ENCODE peak calls at places on chromosomes 2 and 18, in eight cellular contexts. One of them, this sample, is unnamed. For H3K4me1, the result is how much of the 10 kb centered on the place peaks cover.

GRCh38 chr2:166092889-166093288 is 34.9 kb downstream of the SCN1A start:
- DNase-seq in heart right ventricle: no peak
- DNase-seq in iPS DF 6.9: no peak
- DNase-seq in fibroblast of lung: peak
- DNase-seq in PC-3: no peak
- DNase-seq in thoracic aorta: no peak
- DNase-seq in K562: no peak
- DNase-seq in left lung: no peak
- DNase-seq in this sample: no peak

GRCh38 chr2:127840893-127841292 is 17.1 kb downstream of the POLR2D start:
- DNase-seq in thoracic aorta: no peak
- DNase-seq in fibroblast of lung: no peak
- DNase-seq in left lung: no peak
- DNase-seq in heart right ventricle: no peak
- DNase-seq in K562: no peak
- DNase-seq in PC-3: no peak
- DNase-seq in iPS DF 6.9: no peak
- DNase-seq in this sample: no peak

GRCh38 chr2:225366731-225367130 is 32.8 kb upstream of the NYAP2 start:
- DNase-seq in heart right ventricle: no peak
- DNase-seq in fibroblast of lung: no peak
- DNase-seq in PC-3: no peak
- DNase-seq in K562: no peak
- DNase-seq in iPS DF 6.9: no peak
- DNase-seq in thoracic aorta: no peak
- DNase-seq in left lung: no peak
- DNase-seq in this sample: no peak

GRCh38 chr18:74508821-74509225 is 12.7 kb downstream of the CNDP2 start:
- DNase-seq in iPS DF 6.9: no peak
- DNase-seq in fibroblast of lung: no peak
- DNase-seq in thoracic aorta: no peak
- DNase-seq in K562: peak
- DNase-seq in PC-3: no peak
- DNase-seq in heart right ventricle: no peak
- DNase-seq in left lung: no peak
- DNase-seq in this sample: no peak

GRCh38 chr2:86016581-86016980 is 89.1 kb downstream of the POLR1A start:
- DNase-seq in heart right ventricle: no peak
- DNase-seq in thoracic aorta: no peak
- DNase-seq in K562: no peak
- DNase-seq in iPS DF 6.9: no peak
- DNase-seq in left lung: no peak
- DNase-seq in fibroblast of lung: no peak
- DNase-seq in PC-3: no peak
- DNase-seq in this sample: no peak

GRCh38 chr2:97936199-97936598 is 59.5 kb downstream of the TMEM131 start:
- DNase-seq in iPS DF 6.9: no peak
- DNase-seq in left lung: no peak
- DNase-seq in PC-3: peak
- DNase-seq in fibroblast of lung: no peak
- DNase-seq in K562: no peak
- DNase-seq in thoracic aorta: no peak
- DNase-seq in heart right ventricle: no peak
- DNase-seq in this sample: no peak

GRCh38 chr2:197556456-197556855 is 40.6 kb downstream of the MOB4 start:
- DNase-seq in iPS DF 6.9: no peak
- DNase-seq in left lung: no peak
- DNase-seq in fibroblast of lung: peak
- DNase-seq in PC-3: no peak
- DNase-seq in heart right ventricle: no peak
- DNase-seq in K562: no peak
- DNase-seq in thoracic aorta: no peak
- DNase-seq in this sample: no peak

GRCh38 chr2:227862741-227863588 is 8.5 kb upstream of the DAW1 start:
- DNase-seq in K562: no peak
- DNase-seq in thoracic aorta: no peak
- DNase-seq in left lung: no peak
- DNase-seq in fibroblast of lung: peak
- DNase-seq in iPS DF 6.9: no peak
- DNase-seq in heart right ventricle: no peak
- DNase-seq in PC-3: peak
- DNase-seq in this sample: no peak

GRCh38 chr2:236965021-236965840 is 120.5 kb upstream of the COPS8 start:
- DNase-seq in PC-3: no peak
- DNase-seq in heart right ventricle: no peak
- DNase-seq in K562: no peak
- DNase-seq in fibroblast of lung: no peak
- DNase-seq in iPS DF 6.9: no peak
- DNase-seq in thoracic aorta: no peak
- DNase-seq in left lung: no peak
- DNase-seq in this sample: no peak

GRCh38 chr2:16621348-16621747 is 44.3 kb downstream of the CYRIA start:
- DNase-seq in PC-3: no peak
- DNase-seq in iPS DF 6.9: no peak
- DNase-seq in thoracic aorta: no peak
- DNase-seq in fibroblast of lung: peak
- DNase-seq in K562: no peak
- DNase-seq in heart right ventricle: no peak
- DNase-seq in left lung: no peak
- DNase-seq in this sample: no peak

GRCh38 chr2:16623564-16624418 is 41.8 kb downstream of the CYRIA start:
- DNase-seq in thoracic aorta: no peak
- DNase-seq in fibroblast of lung: no peak
- DNase-seq in left lung: no peak
- DNase-seq in heart right ventricle: no peak
- DNase-seq in PC-3: no peak
- DNase-seq in K562: no peak
- DNase-seq in iPS DF 6.9: no peak
- DNase-seq in this sample: no peak

GRCh38 chr2:16622399-16622968 is 43.1 kb downstream of the CYRIA start:
- DNase-seq in left lung: no peak
- DNase-seq in K562: no peak
- DNase-seq in fibroblast of lung: no peak
- DNase-seq in PC-3: no peak
- DNase-seq in heart right ventricle: no peak
- DNase-seq in iPS DF 6.9: no peak
- DNase-seq in thoracic aorta: no peak
- DNase-seq in this sample: no peak

GRCh38 chr2:16624419-16624745 is 41.3 kb downstream of the CYRIA start:
- DNase-seq in thoracic aorta: no peak
- DNase-seq in PC-3: no peak
- DNase-seq in left lung: no peak
- DNase-seq in iPS DF 6.9: no peak
- DNase-seq in K562: no peak
- DNase-seq in fibroblast of lung: no peak
- DNase-seq in heart right ventricle: no peak
- DNase-seq in this sample: no peak

DNA sequence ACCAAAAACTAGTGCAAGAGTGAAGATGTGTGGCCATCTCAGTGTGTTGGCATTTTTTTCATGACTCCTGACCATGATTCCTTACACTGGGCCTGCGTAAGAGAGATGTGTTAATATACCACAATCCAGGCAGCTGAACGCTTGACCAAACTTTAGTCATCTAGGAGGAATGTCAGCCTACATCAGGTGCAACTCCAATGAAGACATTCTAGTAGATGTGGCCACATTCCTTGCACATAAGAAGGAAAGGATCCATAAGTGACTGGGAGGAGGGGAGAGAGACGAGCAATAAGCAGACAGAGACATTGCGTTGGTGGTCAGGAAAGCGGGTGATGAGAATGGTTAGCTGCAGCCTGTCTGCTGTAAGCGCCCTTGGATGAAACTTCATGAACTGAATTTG is 42.6 kb downstream of the CYRIA start:
- DNase-seq in PC-3: peak
- DNase-seq in thoracic aorta: no peak
- DNase-seq in iPS DF 6.9: no peak
- DNase-seq in heart right ventricle: no peak
- DNase-seq in fibroblast of lung: peak
- DNase-seq in left lung: no peak
- DNase-seq in K562: no peak
- DNase-seq in this sample: no peak
- H3K4me3 ChIP-seq in PC-3: no peak
- H3K4me3 ChIP-seq in thoracic aorta: no peak
- H3K4me3 ChIP-seq in iPS DF 6.9: no peak
- H3K4me3 ChIP-seq in heart right ventricle: no peak
- H3K4me3 ChIP-seq in fibroblast of lung: no peak
- H3K4me3 ChIP-seq in left lung: no peak
- H3K4me3 ChIP-seq in K562: no peak
- H3K4me3 ChIP-seq in this sample: no peak

GRCh38 chr2:25314514-25315315 is 27.0 kb downstream of the DNMT3A start:
- DNase-seq in heart right ventricle: peak
- DNase-seq in thoracic aorta: no peak
- DNase-seq in K562: no peak
- DNase-seq in fibroblast of lung: peak
- DNase-seq in left lung: peak
- DNase-seq in PC-3: no peak
- DNase-seq in iPS DF 6.9: no peak
- DNase-seq in this sample: peak
- H3K4me1 ChIP-seq in heart right ventricle: half or more
- H3K4me1 ChIP-seq in thoracic aorta: half or more
- H3K4me1 ChIP-seq in K562: under half
- H3K4me1 ChIP-seq in fibroblast of lung: under half
- H3K4me1 ChIP-seq in left lung: half or more
- H3K4me1 ChIP-seq in PC-3: under half
- H3K4me1 ChIP-seq in iPS DF 6.9: under half
- H3K4me1 ChIP-seq in this sample: under half

GRCh38 chr2:102187191-102188150 is 648 bp downstream of the IL1RL2 start:
- DNase-seq in heart right ventricle: peak
- DNase-seq in iPS DF 6.9: peak
- DNase-seq in thoracic aorta: peak
- DNase-seq in PC-3: no peak
- DNase-seq in fibroblast of lung: peak
- DNase-seq in left lung: peak
- DNase-seq in K562: no peak
- DNase-seq in this sample: no peak
- H3K4me3 ChIP-seq in heart right ventricle: peak
- H3K4me3 ChIP-seq in iPS DF 6.9: peak
- H3K4me3 ChIP-seq in thoracic aorta: peak
- H3K4me3 ChIP-seq in PC-3: no peak
- H3K4me3 ChIP-seq in fibroblast of lung: peak
- H3K4me3 ChIP-seq in left lung: peak
- H3K4me3 ChIP-seq in K562: no peak
- H3K4me3 ChIP-seq in this sample: peak

GRCh38 chr2:84894758-84895520 is 10.5 kb upstream of the TMSB10 start:
- DNase-seq in left lung: no peak
- DNase-seq in thoracic aorta: no peak
- DNase-seq in iPS DF 6.9: no peak
- DNase-seq in PC-3: no peak
- DNase-seq in fibroblast of lung: no peak
- DNase-seq in K562: no peak
- DNase-seq in heart right ventricle: no peak
- DNase-seq in this sample: no peak
- H3K4me1 ChIP-seq in left lung: under half
- H3K4me1 ChIP-seq in thoracic aorta: under half
- H3K4me1 ChIP-seq in iPS DF 6.9: under half
- H3K4me1 ChIP-seq in PC-3: under half
- H3K4me1 ChIP-seq in fibroblast of lung: under half
- H3K4me1 ChIP-seq in K562: under half
- H3K4me1 ChIP-seq in heart right ventricle: under half
- H3K4me1 ChIP-seq in this sample: under half

GRCh38 chr2:44295113-44295512 is 19.8 kb downstream of the SLC3A1 start:
- DNase-seq in thoracic aorta: no peak
- DNase-seq in iPS DF 6.9: no peak
- DNase-seq in left lung: no peak
- DNase-seq in heart right ventricle: no peak
- DNase-seq in PC-3: no peak
- DNase-seq in K562: no peak
- DNase-seq in fibroblast of lung: no peak
- DNase-seq in this sample: peak

GRCh38 chr2:44286884-44287638 is 11.8 kb downstream of the SLC3A1 start:
- DNase-seq in K562: no peak
- DNase-seq in fibroblast of lung: no peak
- DNase-seq in iPS DF 6.9: no peak
- DNase-seq in left lung: no peak
- DNase-seq in PC-3: peak
- DNase-seq in thoracic aorta: no peak
- DNase-seq in heart right ventricle: no peak
- DNase-seq in this sample: peak

GRCh38 chr2:44290271-44290670 is 15.0 kb downstream of the SLC3A1 start:
- DNase-seq in fibroblast of lung: peak
- DNase-seq in thoracic aorta: no peak
- DNase-seq in iPS DF 6.9: no peak
- DNase-seq in left lung: no peak
- DNase-seq in K562: no peak
- DNase-seq in heart right ventricle: no peak
- DNase-seq in PC-3: peak
- DNase-seq in this sample: no peak

GRCh38 chr2:44295636-44296359 is 20.5 kb downstream of the SLC3A1 start:
- DNase-seq in thoracic aorta: no peak
- DNase-seq in heart right ventricle: no peak
- DNase-seq in left lung: no peak
- DNase-seq in K562: no peak
- DNase-seq in PC-3: no peak
- DNase-seq in iPS DF 6.9: no peak
- DNase-seq in fibroblast of lung: no peak
- DNase-seq in this sample: no peak

GRCh38 chr2:44291281-44292248 is 16.3 kb downstream of the SLC3A1 start:
- DNase-seq in fibroblast of lung: peak
- DNase-seq in K562: peak
- DNase-seq in left lung: no peak
- DNase-seq in iPS DF 6.9: no peak
- DNase-seq in thoracic aorta: no peak
- DNase-seq in PC-3: peak
- DNase-seq in heart right ventricle: no peak
- DNase-seq in this sample: peak
- H3K4me3 ChIP-seq in fibroblast of lung: no peak
- H3K4me3 ChIP-seq in K562: no peak
- H3K4me3 ChIP-seq in left lung: no peak
- H3K4me3 ChIP-seq in iPS DF 6.9: no peak
- H3K4me3 ChIP-seq in thoracic aorta: peak
- H3K4me3 ChIP-seq in PC-3: peak
- H3K4me3 ChIP-seq in heart right ventricle: no peak
- H3K4me3 ChIP-seq in this sample: no peak

GRCh38 chr18:55268146-55268545 is 308.9 kb upstream of the CCDC68 start:
- DNase-seq in fibroblast of lung: no peak
- DNase-seq in heart right ventricle: no peak
- DNase-seq in left lung: no peak
- DNase-seq in iPS DF 6.9: no peak
- DNase-seq in K562: no peak
- DNase-seq in thoracic aorta: no peak
- DNase-seq in PC-3: no peak
- DNase-seq in this sample: no peak
- H3K4me1 ChIP-seq in fibroblast of lung: under half
- H3K4me1 ChIP-seq in heart right ventricle: half or more
- H3K4me1 ChIP-seq in left lung: under half
- H3K4me1 ChIP-seq in iPS DF 6.9: under half
- H3K4me1 ChIP-seq in K562: under half
- H3K4me1 ChIP-seq in thoracic aorta: half or more
- H3K4me1 ChIP-seq in PC-3: under half
- H3K4me1 ChIP-seq in this sample: under half

This sample was measured in prostate gland.